ENCODE peak calls at places on chromosomes 16 and 17, in seven cellular contexts. Q, Y, G, S, J, U and R are unnamed samples.

GRCh38 chr17:1413281-1413791 is 13.3 kb upstream of the YWHAE start:
- DNase-seq in U (no peak), Y (peak), S (peak), G (peak), Q (peak), J (no peak), R (peak)

GRCh38 chr17:57567278-57567677 is 177.8 kb downstream of the CCDC182 start:
- DNase-seq in G (no peak), Y (no peak), U (no peak), J (no peak), Q (no peak), S (no peak), R (no peak)

GRCh38 chr17:76696763-76697701 is 13.7 kb downstream of the MXRA7 start:
- DNase-seq in Y (peak), J (no peak), S (peak), Q (no peak), G (no peak), U (no peak), R (no peak)

GRCh38 chr16:81994485-81994884 is 16.8 kb downstream of the SDR42E1 start:
- DNase-seq in Y (no peak), S (no peak), G (no peak), J (no peak), U (no peak), Q (no peak), R (peak)

GRCh38 chr16:54284931-54285413 is 1.6 kb downstream of the IRX3 start:
- DNase-seq in G (no peak), S (peak), J (no peak), U (no peak), Y (peak), Q (peak), R (peak)

GRCh38 chr17:12357600-12357999 is 308.1 kb upstream of the MYOCD start:
- DNase-seq in Y (no peak), J (no peak), Q (no peak), G (no peak), U (no peak), S (no peak), R (no peak)

GRCh38 chr16:29898135-29898534 is 1.2 kb downstream of the SEZ6L2 start:
- DNase-seq in Q (no peak), Y (no peak), G (no peak), S (no peak), U (no peak), J (no peak), R (no peak)

GRCh38 chr17:36921131-36921851 is 16.0 kb upstream of the LHX1 start:
- DNase-seq in U (no peak), Q (no peak), G (no peak), J (peak), Y (peak), S (peak), R (peak)

GRCh38 chr16:73015612-73016487 is 32.1 kb downstream of the ZFHX3 start:
- DNase-seq in Q (no peak), G (no peak), Y (no peak), U (no peak), J (peak), S (no peak), R (peak)

GRCh38 chr17:39730095-39730921 is at the start of gene MIEN1:
- DNase-seq in Y (peak), U (peak), G (peak), J (no peak), S (peak), Q (peak), R (peak)

GRCh38 chr17:79626156-79626890 is 15.5 kb upstream of the RBFOX3 start:
- DNase-seq in J (no peak), U (no peak), Y (no peak), Q (no peak), G (no peak), S (no peak), R (no peak)

GRCh38 chr17:50348522-50349240 is 2.8 kb downstream of the XYLT2 start:
- DNase-seq in U (no peak), Y (peak), J (no peak), S (peak), Q (peak), G (no peak), R (no peak)

GRCh38 chr17:75047398-75048098 is 523 bp downstream of the KCTD2 start:
- DNase-seq in Q (no peak), Y (no peak), S (peak), J (no peak), U (no peak), G (peak), R (peak)

GRCh38 chr16:1923299-1924034 is 5.3 kb upstream of the HS3ST6 start:
- DNase-seq in Q (peak), U (peak), G (peak), S (peak), Y (peak), J (no peak), R (peak)

GRCh38 chr17:80219777-80220708 is at the start of the genes SGSH and SLC26A11:
- DNase-seq in Y (peak), J (no peak), G (peak), Q (peak), U (peak), S (peak), R (peak)

GRCh38 chr17:30821751-30822723 is 2.5 kb downstream of the CRLF3 start:
- DNase-seq in Q (peak), S (no peak), U (no peak), G (peak), J (no peak), Y (no peak), R (peak)

GRCh38 chr16:72247821-72248253 is 75.9 kb upstream of the PMFBP1 start:
- DNase-seq in J (no peak), U (no peak), Q (peak), S (peak), G (no peak), Y (peak), R (peak)

GRCh38 chr17:71458322-71458721 is 662.5 kb upstream of the SOX9 start:
- DNase-seq in Q (no peak), S (no peak), Y (no peak), J (peak), G (no peak), U (no peak), R (peak)

GRCh38 chr16:10827691-10828341 is 9.2 kb upstream of the TVP23A start:
- DNase-seq in Q (peak), G (peak), S (peak), U (peak), J (no peak), Y (peak), R (peak)

DNA sequence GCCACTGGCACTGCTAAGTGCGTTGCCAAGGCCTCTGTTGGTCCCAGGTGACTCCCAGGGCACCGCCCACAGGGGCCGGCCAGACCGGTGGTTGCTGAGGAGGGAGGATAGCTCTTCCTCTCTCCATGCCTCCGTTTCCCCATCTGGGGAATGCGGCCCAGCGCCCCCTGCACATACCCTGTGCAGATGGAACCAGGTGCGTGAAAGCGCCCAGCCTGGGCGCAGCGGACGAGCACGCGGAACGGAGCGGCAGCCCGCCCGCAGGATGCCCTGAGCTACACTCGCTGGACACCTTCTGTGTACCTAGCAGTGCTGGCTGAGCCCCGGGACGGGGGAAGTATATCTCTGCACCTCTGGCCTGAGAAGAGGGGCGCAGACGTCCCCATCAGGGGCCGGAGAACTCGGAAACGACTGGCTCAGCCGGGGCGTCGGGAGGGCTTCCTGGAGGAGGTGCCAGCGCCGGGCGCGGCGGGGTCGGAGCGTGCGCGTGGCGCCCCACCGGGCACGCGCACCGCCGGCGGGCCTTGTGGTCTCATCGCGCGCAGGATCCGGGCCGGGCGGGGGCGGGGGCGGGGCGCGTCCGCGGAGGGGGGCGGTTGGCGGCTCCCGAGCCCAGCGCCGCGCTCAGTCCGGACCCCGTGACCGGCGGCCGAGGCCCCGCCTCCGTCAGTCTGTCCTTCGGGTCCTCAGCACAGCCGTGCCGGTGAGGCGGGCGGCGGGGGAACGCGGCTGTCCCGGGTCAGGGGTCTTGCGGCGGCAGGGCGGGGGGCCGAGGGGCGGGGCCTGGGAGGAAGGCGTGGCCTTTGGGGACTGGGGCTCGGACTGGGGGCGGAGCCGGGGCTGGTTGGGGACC is at the start of the genes CCDC78 and HAGHL:
- DNase-seq in Q (peak), Y (peak), G (peak), U (no peak), S (peak), J (no peak), R (peak)
- TF ChIP-seq CTCF in Q (no peak), Y (no peak), G (no peak), U (no peak), S (no peak), J (no peak), R (no peak)

GRCh38 chr16:22257440-22257839 is 39.8 kb upstream of the POLR3E start:
- DNase-seq in Q (no peak), U (no peak), S (no peak), Y (no peak), J (no peak), G (no peak), R (no peak)
- TF ChIP-seq CTCF in Q (no peak), U (no peak), S (no peak), Y (no peak), J (no peak), G (no peak), R (no peak)

DNA sequence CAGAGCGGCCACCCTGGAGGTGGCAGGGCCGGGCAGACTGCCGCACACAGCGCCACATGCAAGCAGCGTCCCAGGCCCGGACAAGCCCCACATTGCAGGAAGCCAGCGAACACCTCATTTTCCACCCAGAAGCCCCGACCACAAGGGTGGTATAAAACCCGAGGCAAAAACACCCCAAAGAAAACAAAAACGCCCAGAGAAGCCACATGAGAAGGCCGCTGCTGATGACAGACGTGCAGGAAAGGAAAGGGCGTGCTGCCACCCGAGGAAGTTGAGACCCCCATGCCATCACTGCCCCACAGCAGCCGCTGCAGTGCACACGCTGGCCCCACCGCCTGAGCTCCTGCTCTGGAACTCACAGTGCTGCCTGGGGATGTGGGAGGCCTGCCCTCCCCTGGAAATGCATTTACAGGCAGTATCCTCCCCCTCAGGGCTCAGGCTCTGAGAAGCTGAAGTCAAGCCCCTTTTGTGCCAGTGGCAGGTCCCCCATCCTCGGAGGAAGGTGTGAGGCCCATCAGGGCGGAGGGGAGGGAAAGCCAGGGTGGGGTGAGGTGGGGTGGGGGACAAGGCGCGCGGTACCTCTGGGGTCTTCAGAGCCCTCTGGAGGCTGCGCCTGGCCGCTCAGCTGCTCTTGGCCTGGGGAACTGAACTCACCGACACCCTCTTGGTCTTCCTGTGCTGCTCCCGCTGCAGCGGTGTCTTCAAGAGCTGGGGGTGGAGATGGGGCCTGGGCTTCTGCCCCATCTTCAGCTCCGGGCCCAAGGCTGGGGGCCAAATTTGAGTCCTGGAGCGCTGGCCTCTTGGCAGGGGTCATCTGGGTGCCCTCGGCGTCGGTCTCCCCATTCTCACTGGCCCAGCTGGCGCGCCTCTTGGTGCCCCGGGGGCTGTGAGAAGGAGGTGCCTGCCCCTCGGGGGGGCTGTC is 62.0 kb downstream of the IL21R start:
- DNase-seq in Q (no peak), J (no peak), G (no peak), U (no peak), S (no peak), Y (no peak), R (no peak)
- TF ChIP-seq CTCF in Q (no peak), J (no peak), G (no peak), U (no peak), S (no peak), Y (no peak), R (no peak)

DNA sequence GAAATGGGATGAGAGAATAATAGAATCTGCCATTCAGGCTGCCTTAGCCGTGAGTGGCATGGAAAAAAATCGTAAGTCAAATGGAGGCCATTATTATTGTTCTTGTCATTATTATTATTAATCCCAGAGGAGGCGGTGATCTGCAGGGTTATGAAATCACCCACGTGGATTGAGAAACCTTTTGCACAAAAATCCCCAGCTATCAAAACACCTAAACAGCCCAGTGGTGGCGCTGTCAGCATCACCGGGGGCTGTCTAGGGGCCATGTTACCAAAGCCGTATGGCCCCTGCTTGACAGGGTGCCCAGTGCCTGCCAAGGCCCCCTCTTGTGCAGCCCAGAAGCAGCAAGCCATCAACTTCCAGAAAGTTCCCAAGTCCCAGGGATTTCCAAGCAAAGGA is 25.2 kb downstream of the CNGB1 start:
- DNase-seq in S (no peak), J (no peak), Q (no peak), G (no peak), Y (no peak), U (no peak), R (peak)
- TF ChIP-seq CTCF in S (no peak), J (peak), Q (peak), G (no peak), Y (no peak), U (no peak), R (peak)

GRCh38 chr16:66849543-66849942 is 5.3 kb downstream of the CA7 start:
- DNase-seq in S (no peak), G (no peak), J (no peak), U (no peak), Y (no peak), Q (no peak), R (no peak)
- TF ChIP-seq CTCF in S (no peak), G (no peak), J (no peak), U (no peak), Y (no peak), Q (no peak), R (no peak)